ENCODE peak calls at places on chromosome 22, in nine cellular contexts. A is neural progenitor cell, Q is cardiac muscle cell, U is tibial nerve, I is IMR-90, B is fibroblast of lung, O is adrenal gland, S is ovary, P is colonic mucosa. K is an unnamed sample. For H3K4me1, the result is how much of the 10 kb centered on the place peaks cover.

GRCh38 chr22:38435960-38436359 is 19.0 kb downstream of the KCNJ4 start:
- DNase-seq in A (no peak), Q (peak), U (no peak), I (no peak), B (no peak), O (no peak), S (no peak), P (no peak), K (no peak)

GRCh38 chr22:17844150-17844549 is 69.9 kb upstream of the BID start:
- DNase-seq in A (no peak), Q (no peak), U (no peak), I (no peak), B (no peak), O (no peak), S (no peak), P (no peak), K (no peak)

GRCh38 chr22:49768511-49768910 is 59.2 kb downstream of the BRD1 start:
- DNase-seq in A (no peak), Q (no peak), U (no peak), I (no peak), B (no peak), O (peak), S (no peak), P (no peak), K (no peak)

GRCh38 chr22:17366830-17367229 is 2.4 kb upstream of the CECR2 start:
- DNase-seq in A (peak), Q (peak), U (no peak), I (no peak), B (no peak), O (no peak), S (peak), P (peak), K (peak)

GRCh38 chr22:30392661-30393321 is 4.0 kb upstream of the SEC14L2 start:
- DNase-seq in A (peak), Q (no peak), U (no peak), I (no peak), B (no peak), O (no peak), S (no peak), P (no peak), K (no peak)

GRCh38 chr22:39490135-39490798 is 11.8 kb upstream of the MIEF1 start:
- DNase-seq in A (peak), Q (peak), U (peak), I (peak), B (peak), O (peak), S (peak), P (peak), K (peak)

GRCh38 chr22:49657275-49657973 is 170.2 kb downstream of the BRD1 start:
- DNase-seq in A (no peak), Q (no peak), U (peak), I (no peak), B (no peak), O (peak), S (peak), P (peak), K (peak)

GRCh38 chr22:20471126-20471833 is 24.3 kb downstream of the KLHL22 start:
- DNase-seq in A (no peak), Q (no peak), U (no peak), I (no peak), B (no peak), O (no peak), S (no peak), P (no peak), K (no peak)

GRCh38 chr22:19134176-19134831 is 3.2 kb downstream of the TSSK2 start:
- DNase-seq in A (no peak), Q (no peak), U (no peak), I (no peak), B (no peak), O (no peak), S (no peak), P (no peak), K (no peak)

GRCh38 chr22:23245045-23245798 is 64.9 kb downstream of the BCR start:
- DNase-seq in A (no peak), Q (no peak), U (no peak), I (peak), B (peak), O (peak), S (no peak), P (no peak), K (no peak)

GRCh38 chr22:23370251-23370650 is 189.9 kb downstream of the BCR start:
- DNase-seq in A (no peak), Q (no peak), U (no peak), I (no peak), B (no peak), O (no peak), S (no peak), P (no peak), K (no peak)

GRCh38 chr22:37228106-37229011 is 15.7 kb downstream of the RAC2 start:
- DNase-seq in A (no peak), Q (no peak), U (no peak), I (peak), B (peak), O (peak), S (peak), P (no peak), K (no peak)

GRCh38 chr22:17893900-17894299 is 119.6 kb upstream of the BID start:
- DNase-seq in A (no peak), Q (no peak), U (no peak), I (no peak), B (no peak), O (no peak), S (no peak), P (peak), K (no peak)

GRCh38 chr22:32909561-32910348 is 108.2 kb downstream of the TIMP3 start:
- DNase-seq in A (no peak), Q (no peak), U (no peak), I (no peak), B (no peak), O (peak), S (no peak), P (no peak), K (no peak)

GRCh38 chr22:43170131-43170480 is 16.8 kb downstream of the TTLL12 start:
- DNase-seq in A (no peak), Q (no peak), U (no peak), I (no peak), B (no peak), O (no peak), S (no peak), P (no peak), K (no peak)

GRCh38 chr22:47210686-47211085 is 448.2 kb downstream of the TBC1D22A start:
- DNase-seq in A (no peak), Q (no peak), U (no peak), I (no peak), B (no peak), O (no peak), S (no peak), P (peak), K (no peak)

GRCh38 chr22:50326225-50326958 is 420 bp downstream of the DENND6B start:
- DNase-seq in A (no peak), Q (no peak), U (no peak), I (no peak), B (no peak), O (no peak), S (no peak), P (no peak), K (no peak)

GRCh38 chr22:19508024-19508776 is 16.0 kb downstream of the CLDN5 start:
- DNase-seq in A (no peak), Q (no peak), U (no peak), I (no peak), B (no peak), O (no peak), S (no peak), P (no peak), K (no peak)

GRCh38 chr22:36933629-36934028 is 20.2 kb downstream of the CSF2RB start:
- DNase-seq in A (no peak), Q (no peak), U (no peak), I (no peak), B (no peak), O (no peak), S (no peak), P (no peak), K (no peak)

GRCh38 chr22:49328076-49328475 is 499.6 kb downstream of the BRD1 start:
- DNase-seq in A (no peak), Q (no peak), U (no peak), I (no peak), B (no peak), O (no peak), S (no peak), P (no peak), K (no peak)

GRCh38 chr22:46737105-46737975 is 712 bp downstream of the CERK start:
- DNase-seq in A (peak), Q (peak), U (no peak), I (peak), B (peak), O (no peak), S (peak), P (no peak), K (peak)

GRCh38 chr22:18988958-18989357 is 52.9 kb upstream of the PRODH start:
- DNase-seq in A (no peak), Q (no peak), U (no peak), I (no peak), B (no peak), O (no peak), S (no peak), P (no peak), K (peak)

GRCh38 chr22:32649515-32650200 is 151.8 kb upstream of the TIMP3 start:
- DNase-seq in A (no peak), Q (no peak), U (no peak), I (peak), B (peak), O (no peak), S (no peak), P (no peak), K (no peak)

GRCh38 chr22:24803064-24803542 is 2.9 kb upstream of the SGSM1 start:
- DNase-seq in A (peak), Q (peak), U (peak), I (peak), B (peak), O (peak), S (peak), P (peak), K (peak)

DNA sequence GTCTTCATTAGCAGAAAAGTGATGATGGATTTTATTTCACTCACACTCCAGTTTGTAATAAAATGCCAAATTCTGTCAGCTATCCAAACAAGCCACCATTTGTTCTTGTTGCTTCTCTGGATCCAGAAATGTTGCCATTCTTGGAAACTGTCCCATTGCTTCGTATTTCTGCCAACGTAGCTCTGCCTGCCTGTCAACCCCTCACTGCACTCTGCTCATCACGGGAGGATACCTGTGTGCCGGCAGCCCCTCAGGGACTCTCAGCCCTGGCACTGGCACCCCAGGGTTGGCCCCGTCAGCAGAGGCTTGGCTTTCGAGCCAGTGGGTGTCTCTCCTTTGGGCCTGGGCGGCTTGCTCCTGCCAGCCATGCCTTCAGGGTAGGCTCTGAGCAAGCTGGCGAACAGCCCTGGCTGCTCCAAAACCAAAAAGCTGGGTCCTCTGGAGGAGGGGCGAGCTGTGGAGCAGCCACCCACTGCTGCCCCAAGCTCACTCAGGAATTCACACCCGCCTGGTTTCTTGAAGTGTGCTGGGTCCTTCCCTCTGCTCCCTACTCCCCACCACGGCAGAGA is 6.3 kb downstream of the YDJC start:
- DNase-seq in A (no peak), Q (no peak), U (no peak), I (no peak), B (no peak), O (no peak), S (no peak), P (no peak), K (peak)
- H3K4me1 ChIP-seq in A (under half), Q (under half), U (under half), I (under half), B (under half), O (under half), S (under half), P (under half), K (under half)

DNA sequence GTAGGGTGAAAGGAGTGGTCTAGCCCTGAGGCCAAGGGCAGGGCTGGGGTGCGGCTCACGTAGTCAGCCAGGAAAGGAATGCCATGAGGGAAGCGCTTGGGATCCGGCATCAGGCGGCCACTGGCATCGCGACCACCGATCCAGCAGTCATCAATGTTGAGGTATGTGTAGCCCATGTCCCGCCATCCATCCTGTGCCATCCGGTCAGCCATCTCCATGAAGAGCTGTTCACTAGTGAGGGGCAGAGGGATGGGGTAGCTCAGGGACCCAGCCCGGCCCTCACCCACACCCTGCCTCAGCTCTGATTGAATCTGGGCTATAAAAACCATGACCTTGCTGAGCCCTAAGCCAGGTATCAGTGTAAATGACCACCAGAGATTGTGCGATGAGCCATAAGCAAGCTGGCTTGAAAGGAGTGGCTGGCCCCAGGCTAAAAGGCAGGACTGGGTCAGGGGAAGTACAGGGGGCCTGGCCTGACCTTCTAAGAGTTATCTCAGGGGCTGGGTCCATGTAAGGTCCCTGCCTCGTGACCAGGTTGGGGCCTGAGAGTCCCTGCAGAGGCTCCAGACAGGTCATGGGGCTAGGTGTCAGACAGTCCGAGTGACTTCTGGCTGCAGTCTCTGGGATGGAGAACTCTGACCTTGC is 2.8 kb downstream of the NAGA start:
- DNase-seq in A (no peak), Q (no peak), U (no peak), I (no peak), B (no peak), O (no peak), S (no peak), P (peak), K (no peak)
- TF ChIP-seq CTCF in A (no peak), Q (no peak), U (no peak), I (no peak), B (no peak), O (no peak), S (no peak), P (no peak), K (no peak)

GRCh38 chr22:29311468-29312217 is 3.9 kb downstream of the RASL10A start:
- DNase-seq in A (no peak), Q (no peak), U (no peak), I (no peak), B (no peak), O (no peak), S (peak), P (no peak), K (no peak)

GRCh38 chr22:29310863-29311339 is 4.5 kb downstream of the GAS2L1 start:
- DNase-seq in A (peak), Q (no peak), U (peak), I (peak), B (peak), O (peak), S (peak), P (peak), K (peak)

GRCh38 chr22:29309332-29310064 is 3.0 kb downstream of the GAS2L1 start:
- DNase-seq in A (no peak), Q (peak), U (no peak), I (no peak), B (no peak), O (peak), S (peak), P (peak), K (peak)

GRCh38 chr22:29308791-29309262 is 2.4 kb downstream of the GAS2L1 start:
- DNase-seq in A (no peak), Q (no peak), U (no peak), I (peak), B (peak), O (no peak), S (peak), P (no peak), K (no peak)

GRCh38 chr22:29310065-29310862 is 3.8 kb downstream of the GAS2L1 start:
- DNase-seq in A (no peak), Q (no peak), U (no peak), I (no peak), B (no peak), O (no peak), S (no peak), P (no peak), K (no peak)
- H3K4me1 ChIP-seq in A (under half), Q (under half), U (half or more), I (under half), B (under half), O (half or more), S (under half), P (under half), K (half or more)

GRCh38 chr22:40898850-40899357 is 37.0 kb upstream of the DNAJB7 start:
- DNase-seq in A (peak), Q (peak), U (no peak), I (peak), B (peak), O (no peak), S (no peak), P (no peak), K (no peak)
- TF ChIP-seq CTCF in A (peak), Q (peak), U (peak), I (peak), B (peak), O (peak), S (peak), P (peak), K (peak)